ENCODE peak calls at places on chromosomes 16 and 17, in seven cellular contexts. T is H1, N is HCT116, X is K562, M is SK-N-SH, S is HepG2, K is GM12878. Q is an unnamed sample.

GRCh38 chr17:58281511-58282011 is 826 bp upstream of the MPO start:
- DNase-seq in T (peak), N (no peak), X (no peak), M (no peak), S (no peak), K (no peak), Q (no peak)

GRCh38 chr16:54326266-54326662 is 39.7 kb upstream of the IRX3 start:
- DNase-seq in T (no peak), N (no peak), X (no peak), M (no peak), S (no peak), K (no peak), Q (no peak)

GRCh38 chr17:8506145-8506544 is 70.5 kb downstream of the NDEL1 start:
- DNase-seq in T (no peak), N (no peak), X (no peak), M (no peak), S (no peak), K (no peak), Q (no peak)

GRCh38 chr17:30378191-30378796 is 433 bp upstream of the CPD start:
- DNase-seq in T (peak), N (no peak), X (peak), M (peak), S (no peak), K (no peak), Q (no peak)

GRCh38 chr17:50312311-50312710 is 33.6 kb upstream of the XYLT2 start:
- DNase-seq in T (no peak), N (no peak), X (no peak), M (no peak), S (no peak), K (no peak), Q (no peak)

GRCh38 chr16:9033125-9033830 is 58.2 kb upstream of the HAPSTR1 start:
- DNase-seq in T (peak), N (peak), X (peak), M (peak), S (peak), K (no peak), Q (no peak)

GRCh38 chr17:1783271-1783670 is 21.4 kb downstream of the SERPINF1 start:
- DNase-seq in T (no peak), N (no peak), X (no peak), M (no peak), S (no peak), K (no peak), Q (no peak)

GRCh38 chr16:46850619-46851555 is 19.9 kb upstream of the C16orf87 start:
- DNase-seq in T (no peak), N (no peak), X (no peak), M (no peak), S (no peak), K (no peak), Q (no peak)

GRCh38 chr16:81445143-81445922 is 725 bp downstream of the CMIP start:
- DNase-seq in T (peak), N (no peak), X (peak), M (peak), S (no peak), K (no peak), Q (peak)

GRCh38 chr17:60792250-60792898 is 114.7 kb downstream of the BCAS3 start:
- DNase-seq in T (no peak), N (no peak), X (no peak), M (no peak), S (no peak), K (no peak), Q (no peak)

GRCh38 chr16:25158401-25158800 is 46.9 kb downstream of the LCMT1 start:
- DNase-seq in T (no peak), N (no peak), X (no peak), M (no peak), S (no peak), K (no peak), Q (no peak)

GRCh38 chr17:77738666-77739531 is 219.6 kb upstream of the TNRC6C start:
- DNase-seq in T (peak), N (no peak), X (no peak), M (no peak), S (no peak), K (no peak), Q (peak)

GRCh38 chr16:4839942-4840341 is 7.1 kb downstream of the GLYR1 start:
- DNase-seq in T (no peak), N (no peak), X (no peak), M (no peak), S (no peak), K (no peak), Q (no peak)

GRCh38 chr17:27529230-27529796 is 73.1 kb downstream of the KSR1 start:
- DNase-seq in T (no peak), N (no peak), X (peak), M (peak), S (no peak), K (no peak), Q (peak)

GRCh38 chr17:10169274-10169673 is 29.1 kb downstream of the GAS7 start:
- DNase-seq in T (no peak), N (no peak), X (no peak), M (no peak), S (no peak), K (no peak), Q (no peak)

GRCh38 chr16:89958068-89958467 is 9.5 kb downstream of the DEF8 start:
- DNase-seq in T (peak), N (peak), X (peak), M (peak), S (peak), K (no peak), Q (peak)

GRCh38 chr17:49111934-49112333 is 20.6 kb upstream of the B4GALNT2 start:
- DNase-seq in T (no peak), N (no peak), X (no peak), M (no peak), S (no peak), K (no peak), Q (no peak)

GRCh38 chr16:67341250-67341649 is 14.6 kb downstream of the LRRC36 start:
- DNase-seq in T (no peak), N (no peak), X (no peak), M (no peak), S (no peak), K (no peak), Q (no peak)

GRCh38 chr17:57578608-57578990 is 166.5 kb downstream of the CCDC182 start:
- DNase-seq in T (no peak), N (no peak), X (no peak), M (no peak), S (no peak), K (peak), Q (no peak)

GRCh38 chr17:51617876-51618455 is 357.6 kb downstream of the UTP18 start:
- DNase-seq in T (no peak), N (no peak), X (no peak), M (no peak), S (no peak), K (no peak), Q (no peak)
- TF ChIP-seq JUND in T (no peak), N (no peak), X (no peak), M (no peak), S (no peak), K (no peak), Q (no peak)

GRCh38 chr17:64506201-64506575 is at the start of gene DDX5:
- DNase-seq in T (peak), N (peak), X (peak), M (peak), S (peak), K (no peak), Q (peak)
- TF ChIP-seq JUND in T (peak), N (peak), X (peak), M (no peak), S (no peak), K (no peak), Q (no peak)

DNA sequence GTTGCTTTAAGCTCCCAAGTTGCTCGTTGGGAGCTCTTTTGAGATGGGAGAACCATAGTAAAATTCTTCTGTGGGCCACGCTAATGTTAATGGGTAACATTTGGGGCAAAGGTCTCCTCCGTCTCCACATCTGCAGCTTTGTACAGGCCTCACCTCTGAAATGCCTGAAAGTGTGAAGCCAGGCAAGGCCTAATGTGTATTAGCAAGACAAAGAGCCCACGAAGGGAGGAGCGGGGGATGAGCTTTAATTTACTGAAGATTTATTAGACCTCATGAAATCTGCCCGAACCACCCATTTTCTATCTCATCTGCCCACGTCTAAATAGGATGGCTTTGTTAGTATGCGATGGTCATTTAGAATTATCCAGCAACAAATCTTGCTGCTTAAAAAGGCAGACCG is 409.0 kb downstream of the PMP22 start:
- DNase-seq in T (no peak), N (no peak), X (no peak), M (no peak), S (no peak), K (no peak), Q (no peak)
- TF ChIP-seq JUND in T (no peak), N (no peak), X (no peak), M (no peak), S (no peak), K (no peak), Q (no peak)

GRCh38 chr16:74896389-74897370 is 88.2 kb downstream of the WDR59 start:
- DNase-seq in T (no peak), N (peak), X (peak), M (no peak), S (no peak), K (no peak), Q (no peak)

GRCh38 chr16:74888888-74889287 is 96.0 kb downstream of the WDR59 start:
- DNase-seq in T (no peak), N (no peak), X (no peak), M (no peak), S (no peak), K (no peak), Q (no peak)

GRCh38 chr16:74887084-74887483 is 97.8 kb downstream of the WDR59 start:
- DNase-seq in T (no peak), N (no peak), X (no peak), M (no peak), S (no peak), K (no peak), Q (no peak)

GRCh38 chr16:74888227-74888862 is 96.6 kb downstream of the WDR59 start:
- DNase-seq in T (no peak), N (no peak), X (no peak), M (no peak), S (no peak), K (no peak), Q (no peak)

GRCh38 chr16:74892574-74893461 is 92.1 kb downstream of the WDR59 start:
- DNase-seq in T (no peak), N (no peak), X (no peak), M (no peak), S (no peak), K (peak), Q (no peak)
- TF ChIP-seq JUND in T (no peak), N (no peak), X (no peak), M (no peak), S (no peak), K (no peak), Q (no peak)